ENCODE peak calls at places on chromosomes 11 and 22, in five cellular contexts. Z is IMR-90, T is mesenchymal stem cell, R is T-cell, J is GM04503. D is an unnamed sample.

GRCh38 chr11:28606930-28607329 is 498.7 kb downstream of the METTL15 start:
- DNase-seq in Z (no peak), T (peak), R (no peak), J (no peak), D (no peak)

GRCh38 chr11:88089134-88089533 is 86.1 kb downstream of the RAB38 start:
- DNase-seq in Z (no peak), T (no peak), R (no peak), J (no peak), D (no peak)

GRCh38 chr22:46607483-46608114 is 12.6 kb upstream of the GRAMD4 start:
- DNase-seq in Z (no peak), T (no peak), R (no peak), J (no peak), D (no peak)

GRCh38 chr11:61579398-61580291 is 1.2 kb downstream of the SYT7 start:
- DNase-seq in Z (no peak), T (no peak), R (no peak), J (no peak), D (no peak)

GRCh38 chr11:28983780-28984179 is 875.6 kb downstream of the METTL15 start:
- DNase-seq in Z (no peak), T (no peak), R (no peak), J (no peak), D (no peak)

GRCh38 chr22:26848244-26848920 is 191.0 kb downstream of the MIAT start:
- DNase-seq in Z (no peak), T (peak), R (no peak), J (no peak), D (no peak)

GRCh38 chr11:11667056-11667455 is 45.3 kb upstream of the GALNT18 start:
- DNase-seq in Z (no peak), T (no peak), R (no peak), J (no peak), D (no peak)

GRCh38 chr11:112999518-112999917 is 38.3 kb downstream of the NCAM1 start:
- DNase-seq in Z (no peak), T (no peak), R (no peak), J (no peak), D (no peak)

GRCh38 chr11:63666874-63667273 is 4.3 kb downstream of the ATL3 start:
- DNase-seq in Z (peak), T (peak), R (no peak), J (no peak), D (no peak)

GRCh38 chr11:45834298-45834756 is 12.9 kb upstream of the CRY2 start:
- DNase-seq in Z (no peak), T (no peak), R (no peak), J (no peak), D (no peak)

GRCh38 chr11:119652907-119653659 is 75.9 kb downstream of the NECTIN1 start:
- DNase-seq in Z (no peak), T (no peak), R (no peak), J (no peak), D (no peak)

GRCh38 chr11:133843454-133843987 is 1.8 kb downstream of the SPATA19 start:
- DNase-seq in Z (no peak), T (no peak), R (no peak), J (no peak), D (no peak)

GRCh38 chr11:2137202-2138071 is 1.8 kb downstream of the IGF2 start:
- DNase-seq in Z (peak), T (peak), R (no peak), J (no peak), D (peak)

GRCh38 chr11:65452806-65453490 is 30.4 kb downstream of the NEAT1 start:
- DNase-seq in Z (peak), T (peak), R (no peak), J (peak), D (peak)

GRCh38 chr11:16114451-16114850 is 241.9 kb downstream of the SOX6 start:
- DNase-seq in Z (no peak), T (no peak), R (no peak), J (no peak), D (no peak)

GRCh38 chr11:109971184-109971523 is 122.0 kb upstream of the ZC3H12C start:
- DNase-seq in Z (peak), T (peak), R (no peak), J (no peak), D (no peak)

GRCh38 chr11:45889966-45890365 is 4.5 kb downstream of the MAPK8IP1 start:
- DNase-seq in Z (no peak), T (no peak), R (no peak), J (no peak), D (no peak)

GRCh38 chr22:27879923-27880322 is 39.1 kb downstream of the PITPNB start:
- DNase-seq in Z (peak), T (peak), R (no peak), J (no peak), D (no peak)

GRCh38 chr11:122743949-122744876 is 88.7 kb downstream of the UBASH3B start:
- DNase-seq in Z (no peak), T (peak), R (peak), J (no peak), D (no peak)

GRCh38 chr11:112467721-112468120 is 207.1 kb upstream of the PLET1 start:
- DNase-seq in Z (no peak), T (no peak), R (no peak), J (no peak), D (no peak)

D was measured in BJ.